ENCODE peak calls at places on chromosome 15, in seven cellular contexts. R is Panc1, C is fibroblast of villous mesenchyme, J is tibial artery, Y is hepatocyte, V is adrenal gland, M is fibroblast of the aortic adventitia. I is an unnamed sample.
A peak's percentile ranks its signal among the peaks of the same experiment; 100 is the strongest.

GRCh38 chr15:81023483-81024264 is 23.0 kb downstream of the TLNRD1 start:
- DNase-seq in V (peak; percentile 95), C (peak; percentile 59), J (peak; percentile 89), M (peak; percentile 82), Y (no peak), R (no peak), I (peak; percentile 78)

GRCh38 chr15:68400066-68400456 is 31.9 kb downstream of the ITGA11 start:
- DNase-seq in J (no peak), C (no peak), Y (no peak), R (no peak), V (no peak), M (no peak), I (no peak)

GRCh38 chr15:29114277-29115092 is 155.1 kb downstream of the NSMCE3 start:
- DNase-seq in Y (no peak), V (no peak), C (no peak), M (no peak), R (no peak), J (no peak), I (no peak)

GRCh38 chr15:57355259-57355658 is 21.0 kb upstream of the CGNL1 start:
- DNase-seq in J (no peak), M (no peak), Y (no peak), C (no peak), R (no peak), V (no peak), I (no peak)

GRCh38 chr15:67547836-67548531 is 5.5 kb downstream of the MAP2K5 start:
- DNase-seq in Y (no peak), C (no peak), M (peak; percentile 58), R (no peak), J (no peak), V (no peak), I (no peak)

GRCh38 chr15:80434926-80435720 is 30.9 kb downstream of the ARNT2 start:
- DNase-seq in C (no peak), J (no peak), Y (no peak), M (no peak), R (no peak), V (no peak), I (no peak)

GRCh38 chr15:75646944-75647364 is 758 bp upstream of the SNX33 start:
- DNase-seq in J (no peak), M (no peak), C (peak; percentile 31), Y (peak; percentile 57), V (peak; percentile 40), R (no peak), I (peak; percentile 26)

GRCh38 chr15:75455982-75456531 is 4.6 kb upstream of the SIN3A start:
- DNase-seq in Y (peak; percentile 63), M (peak; percentile 59), R (no peak), J (peak; percentile 81), C (peak; percentile 55), V (peak; percentile 53), I (peak; percentile 43)

GRCh38 chr15:28118083-28118482 is 19.0 kb upstream of the OCA2 start:
- DNase-seq in V (no peak), J (no peak), R (no peak), C (no peak), M (no peak), Y (no peak), I (no peak)

GRCh38 chr15:71899665-71900064 is 89.3 kb downstream of the NR2E3 start:
- DNase-seq in C (no peak), J (no peak), R (no peak), V (no peak), M (no peak), Y (no peak), I (no peak)

GRCh38 chr15:78702609-78703332 is 61.8 kb upstream of the CHRNB4 start:
- DNase-seq in J (no peak), V (no peak), C (no peak), R (no peak), Y (no peak), M (no peak), I (no peak)

GRCh38 chr15:79315623-79316328 is 4.9 kb downstream of the TMED3 start:
- DNase-seq in M (no peak), V (no peak), J (no peak), C (no peak), R (no peak), Y (no peak), I (no peak)

GRCh38 chr15:57902155-57902554 is 163.4 kb downstream of the ALDH1A2 start:
- DNase-seq in C (no peak), J (no peak), Y (no peak), M (no peak), R (no peak), V (no peak), I (no peak)

GRCh38 chr15:71687902-71688508 is 122.3 kb upstream of the NR2E3 start:
- DNase-seq in C (peak; percentile 84), R (no peak), V (no peak), Y (no peak), J (no peak), M (peak; percentile 50), I (peak; percentile 52)

GRCh38 chr15:25545017-25545416 is 106.2 kb upstream of the UBE3A start:
- DNase-seq in J (no peak), Y (no peak), R (no peak), V (no peak), M (peak; percentile 13), C (no peak), I (no peak)

GRCh38 chr15:84656972-84657371 is 1.0 kb downstream of the NMB start:
- DNase-seq in V (no peak), C (no peak), R (no peak), Y (no peak), J (no peak), M (no peak), I (no peak)
- H3K4me3 ChIP-seq in V (no peak overlapping the region), C (no peak overlapping the region), R (no peak overlapping the region), Y (no peak overlapping the region), J (no peak overlapping the region), M (no peak overlapping the region), I (no peak overlapping the region)

GRCh38 chr15:82300883-82301282 is 38.3 kb downstream of the SAXO2 start:
- DNase-seq in M (no peak), Y (no peak), R (no peak), V (no peak), C (no peak), J (no peak), I (no peak)

GRCh38 chr15:82306791-82307713 is 42.2 kb downstream of the GOLGA6L10 start:
- DNase-seq in R (no peak), V (no peak), M (no peak), C (no peak), Y (no peak), J (peak; percentile 52), I (no peak)

GRCh38 chr15:82301296-82302016 is 38.8 kb downstream of the SAXO2 start:
- DNase-seq in R (no peak), Y (no peak), V (no peak), C (no peak), M (no peak), J (no peak), I (no peak)

GRCh38 chr15:82305621-82306048 is 43.0 kb downstream of the SAXO2 start:
- DNase-seq in C (no peak), J (peak; percentile 23), Y (no peak), V (no peak), R (no peak), M (no peak), I (no peak)

GRCh38 chr15:82303956-82304640 is 41.5 kb downstream of the SAXO2 start:
- DNase-seq in V (no peak), J (no peak), C (no peak), Y (no peak), R (no peak), M (no peak), I (no peak)
- H3K4me3 ChIP-seq in V (no peak overlapping the region), J (no peak overlapping the region), C (no peak overlapping the region), Y (no peak overlapping the region), R (no peak overlapping the region), M (no peak overlapping the region), I (no peak overlapping the region)

GRCh38 chr15:73994419-73994883 is at the start of gene PML:
- DNase-seq in R (peak; percentile 72), V (peak; percentile 97), Y (peak; percentile 97), J (peak; percentile 99), M (peak; percentile 92), C (peak; percentile 97), I (peak; percentile 97)

GRCh38 chr15:73996267-73996666 is 1.8 kb downstream of the PML start:
- DNase-seq in J (no peak), V (no peak), C (no peak), R (no peak), M (no peak), Y (no peak), I (no peak)

GRCh38 chr15:73996939-73997338 is 2.4 kb downstream of the PML start:
- DNase-seq in V (no peak), Y (no peak), R (no peak), M (peak; percentile 70), J (no peak), C (peak; percentile 89), I (peak; percentile 50)

GRCh38 chr15:73994912-73995622 is 551 bp downstream of the PML start:
- DNase-seq in Y (no peak), R (no peak), M (peak; percentile 35), V (no peak), J (no peak), C (no peak), I (peak; percentile 46)

GRCh38 chr15:73997986-73998385 is 3.5 kb downstream of the PML start:
- DNase-seq in V (peak; percentile 14), J (no peak), M (no peak), C (no peak), Y (no peak), R (no peak), I (no peak)
- H3K4me3 ChIP-seq in V (peak overlapping the region; percentile 93), J (no peak overlapping the region), M (peak overlapping the region; percentile 72), C (peak overlapping the region; percentile 78), Y (no peak overlapping the region), R (peak overlapping the region; percentile 15), I (peak overlapping the region; percentile 94)

GRCh38 chr15:31974154-31974794 is 56.0 kb upstream of the CHRNA7 start:
- DNase-seq in C (no peak), M (no peak), Y (no peak), V (no peak), J (no peak), R (no peak), I (no peak)

GRCh38 chr15:31977812-31978662 is 52.3 kb upstream of the CHRNA7 start:
- DNase-seq in C (no peak), V (peak; percentile 22), J (no peak), Y (peak; percentile 82), M (peak; percentile 16), R (peak; percentile 17), I (peak; percentile 33)

GRCh38 chr15:31977138-31977537 is 53.2 kb upstream of the CHRNA7 start:
- DNase-seq in Y (no peak), J (no peak), V (no peak), C (no peak), M (no peak), R (no peak), I (no peak)

GRCh38 chr15:31974855-31975421 is 55.4 kb upstream of the CHRNA7 start:
- DNase-seq in C (no peak), J (no peak), Y (peak; percentile 77), M (peak; percentile 10), V (no peak), R (no peak), I (peak; percentile 10)

DNA sequence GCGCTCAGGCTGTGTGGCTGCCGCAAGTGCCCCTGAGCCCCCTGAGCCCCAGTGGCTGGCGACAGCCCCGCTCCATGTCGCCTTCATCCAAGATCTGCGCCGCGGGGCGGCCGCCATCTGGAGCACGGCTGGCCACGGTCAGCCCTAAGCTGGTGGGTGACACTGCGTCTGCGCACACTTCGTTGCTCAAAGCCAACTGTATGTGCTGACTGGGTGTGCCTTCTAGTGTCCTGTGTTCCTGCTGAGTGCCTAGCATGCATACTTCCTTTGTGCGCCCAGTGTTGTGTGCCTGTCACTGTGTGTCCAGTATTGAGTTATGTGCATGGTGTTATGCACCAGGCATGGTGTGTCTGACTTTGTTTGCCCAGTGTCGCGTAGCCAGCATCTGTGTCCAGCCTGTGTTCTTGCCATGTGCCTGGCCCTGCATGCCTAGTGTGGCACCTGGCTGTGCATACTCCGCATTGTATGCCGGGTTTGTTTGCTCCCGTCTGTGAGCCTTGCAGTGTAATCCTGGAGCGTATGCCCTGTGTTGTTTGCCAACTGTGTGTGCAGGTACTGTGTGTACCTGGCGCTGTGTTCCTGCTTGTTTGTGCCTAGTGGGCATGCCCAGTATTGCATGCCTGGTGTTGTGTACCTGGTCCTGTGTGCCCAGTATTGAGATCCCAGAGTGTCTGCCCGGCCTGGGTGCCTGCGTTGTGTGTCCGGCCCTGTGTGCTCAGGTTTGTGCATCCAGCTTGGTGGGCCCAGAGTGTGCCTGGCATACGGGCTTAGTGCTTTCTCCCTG is 54.7 kb upstream of the CHRNA7 start:
- DNase-seq in Y (no peak), J (no peak), M (no peak), C (no peak), V (no peak), R (no peak), I (peak; percentile 24)
- H3K4me3 ChIP-seq in Y (no peak overlapping the region), J (no peak overlapping the region), M (no peak overlapping the region), C (no peak overlapping the region), V (no peak overlapping the region), R (peak overlapping the region; percentile 8), I (no peak overlapping the region)